ENCODE peak calls at places on chromosomes 2 and 18, in ten cellular contexts. E is nephron progenitor cell, X is A549, T is coronary artery, O is esophagus squamous epithelium, Q is brain microvascular endothelial cell, F is progenitor cell of endocrine pancreas, H is testis, G is left ventricle myocardium inferior, V is HFFc6. J is an unnamed sample.

GRCh38 chr2:174824098-174824497 is 59.8 kb upstream of the CHRNA1 start:
- DNase-seq in O (no peak), F (no peak), V (no peak), Q (no peak), X (no peak), E (no peak), G (no peak), H (no peak), T (no peak), J (no peak)

GRCh38 chr18:73688851-73689659 is 458.6 kb downstream of the FBXO15 start:
- DNase-seq in E (peak), X (no peak), O (no peak), H (no peak), V (peak), G (no peak), Q (peak), F (no peak), T (no peak), J (peak)

GRCh38 chr2:32680937-32681336 is 53.1 kb downstream of the TTC27 start:
- DNase-seq in E (no peak), X (no peak), T (no peak), O (no peak), H (no peak), F (no peak), G (no peak), Q (no peak), V (no peak), J (no peak)

GRCh38 chr2:42100696-42101585 is 53.1 kb downstream of the PKDCC start:
- DNase-seq in G (peak), E (peak), F (no peak), O (no peak), T (peak), X (no peak), Q (peak), H (peak), V (peak), J (peak)

GRCh38 chr2:64649626-64650025 is 4.1 kb downstream of the SERTAD2 start:
- DNase-seq in V (no peak), E (peak), O (no peak), H (peak), F (no peak), X (no peak), T (no peak), G (no peak), Q (no peak), J (no peak)

GRCh38 chr2:41759880-41760279 is 287.9 kb upstream of the PKDCC start:
- DNase-seq in V (no peak), X (no peak), Q (no peak), O (no peak), T (no peak), G (no peak), E (no peak), H (no peak), F (no peak), J (no peak)

GRCh38 chr2:96536445-96537065 is at the start of gene ARID5A:
- DNase-seq in G (peak), V (peak), E (peak), F (peak), Q (peak), O (peak), H (peak), T (peak), X (peak), J (peak)

GRCh38 chr2:101900375-101900774 is 91.4 kb upstream of the IL1R2 start:
- DNase-seq in X (no peak), Q (no peak), H (no peak), G (no peak), O (no peak), T (no peak), E (no peak), F (no peak), V (no peak), J (no peak)

GRCh38 chr2:148653437-148653836 is 8.9 kb downstream of the EPC2 start:
- DNase-seq in H (no peak), O (no peak), T (no peak), Q (no peak), V (no peak), X (no peak), G (no peak), F (no peak), E (no peak), J (no peak)

GRCh38 chr2:47274054-47274779 is 119.1 kb upstream of the STPG4 start:
- DNase-seq in V (peak), X (peak), O (no peak), G (no peak), E (no peak), F (no peak), Q (peak), H (no peak), T (no peak), J (peak)

GRCh38 chr2:25388491-25388890 is 46.8 kb upstream of the DNMT3A start:
- DNase-seq in X (no peak), T (no peak), V (no peak), Q (no peak), G (no peak), O (no peak), E (no peak), F (no peak), H (no peak), J (no peak)

GRCh38 chr2:197628043-197628500 is 47.3 kb downstream of the RFTN2 start:
- DNase-seq in E (peak), F (no peak), G (no peak), V (no peak), O (no peak), H (no peak), Q (peak), X (no peak), T (peak), J (no peak)

GRCh38 chr18:58502628-58503027 is 126.3 kb downstream of the ALPK2 start:
- DNase-seq in V (no peak), F (no peak), E (no peak), G (no peak), O (no peak), Q (no peak), X (no peak), H (no peak), T (no peak), J (no peak)

GRCh38 chr2:3738454-3738853 is 35.1 kb downstream of the DCDC2C start:
- DNase-seq in H (no peak), T (no peak), V (no peak), F (no peak), E (peak), Q (peak), G (no peak), X (peak), O (no peak), J (no peak)

GRCh38 chr2:51880153-51880552 is 848.2 kb upstream of the NRXN1 start:
- DNase-seq in O (no peak), H (no peak), V (no peak), E (no peak), Q (no peak), T (no peak), F (no peak), G (no peak), X (no peak), J (no peak)

GRCh38 chr2:241228860-241229516 is 40.5 kb downstream of the ANO7 start:
- DNase-seq in X (no peak), H (peak), O (no peak), V (no peak), T (no peak), F (no peak), G (no peak), E (no peak), Q (no peak), J (no peak)

GRCh38 chr2:2647156-2647555 is 316.1 kb upstream of the MYT1L start:
- DNase-seq in T (no peak), F (no peak), H (no peak), Q (no peak), V (no peak), G (no peak), X (no peak), E (no peak), O (no peak), J (no peak)

GRCh38 chr2:86787701-86788100 is 3.0 kb downstream of the CD8A start:
- DNase-seq in X (peak), T (no peak), E (no peak), Q (no peak), F (no peak), V (no peak), G (no peak), O (no peak), H (peak), J (no peak)

GRCh38 chr2:204051476-204051875 is 114.9 kb downstream of the ICOS start:
- DNase-seq in V (no peak), E (no peak), H (no peak), Q (no peak), T (no peak), O (no peak), G (no peak), F (no peak), X (peak), J (no peak)

GRCh38 chr2:120225549-120226065 is 2.4 kb upstream of the TMEM185B start:
- DNase-seq in H (no peak), E (no peak), Q (no peak), O (no peak), G (no peak), X (no peak), V (no peak), T (no peak), F (no peak), J (no peak)

GRCh38 chr2:9545502-9545901 is 10.1 kb downstream of the ADAM17 start:
- DNase-seq in O (no peak), G (no peak), V (no peak), X (no peak), E (no peak), H (no peak), T (no peak), F (no peak), Q (no peak), J (no peak)

GRCh38 chr18:78975699-78976098 is 3.9 kb upstream of the SALL3 start:
- DNase-seq in T (no peak), V (no peak), X (no peak), Q (no peak), F (no peak), O (no peak), E (no peak), H (no peak), G (no peak), J (no peak)

GRCh38 chr2:80489718-80490117 is 185.2 kb upstream of the LRRTM1 start:
- DNase-seq in H (no peak), G (no peak), X (peak), Q (peak), E (no peak), T (no peak), F (no peak), V (peak), O (no peak), J (no peak)

GRCh38 chr2:170359466-170359865 is 181.5 kb downstream of the MYO3B start:
- DNase-seq in T (no peak), V (no peak), X (no peak), F (no peak), G (no peak), O (no peak), E (no peak), Q (no peak), H (no peak), J (no peak)

GRCh38 chr2:238968616-238969394 is 120.9 kb downstream of the TWIST2 start:
- DNase-seq in X (no peak), E (peak), F (no peak), O (no peak), T (no peak), G (no peak), H (no peak), V (no peak), Q (no peak), J (no peak)

GRCh38 chr2:233832869-233833812 is 21.2 kb downstream of the HJURP start:
- DNase-seq in O (no peak), T (peak), E (peak), V (peak), X (peak), G (no peak), Q (peak), F (no peak), H (peak), J (peak)

GRCh38 chr2:148534416-148535205 is 109.9 kb upstream of the EPC2 start:
- DNase-seq in Q (no peak), V (no peak), O (no peak), F (no peak), H (peak), E (no peak), X (no peak), T (no peak), G (peak), J (no peak)

GRCh38 chr2:183070942-183071844 is 7.4 kb upstream of the DUSP19 start:
- DNase-seq in G (peak), F (peak), E (peak), O (no peak), T (no peak), Q (peak), X (peak), V (peak), H (peak), J (no peak)

GRCh38 chr2:175414872-175415487 is 233.5 kb upstream of the ATP5MC3 start:
- DNase-seq in H (peak), E (peak), O (no peak), F (peak), T (no peak), Q (peak), X (peak), V (peak), G (peak), J (peak)

GRCh38 chr2:28624798-28625701 is 126.6 kb upstream of the PPP1CB start:
- DNase-seq in Q (no peak), F (no peak), E (no peak), T (peak), G (peak), H (peak), V (peak), O (no peak), X (no peak), J (no peak)

GRCh38 chr18:80210312-80211083 is 36.8 kb downstream of the PARD6G start:
- DNase-seq in O (no peak), X (no peak), F (no peak), H (no peak), G (no peak), E (no peak), Q (no peak), T (no peak), V (no peak), J (no peak)

GRCh38 chr2:56589194-56589593 is 405.4 kb downstream of the CCDC85A start:
- DNase-seq in O (no peak), X (no peak), V (no peak), E (no peak), T (no peak), F (no peak), Q (no peak), G (no peak), H (no peak), J (no peak)

GRCh38 chr2:143704432-143705106 is 575.4 kb downstream of the ARHGAP15 start:
- DNase-seq in X (no peak), E (no peak), G (no peak), H (no peak), F (no peak), T (no peak), V (no peak), Q (no peak), O (no peak), J (no peak)

GRCh38 chr2:173659522-173659921 is 304.9 kb downstream of the CDCA7 start:
- DNase-seq in G (no peak), X (no peak), V (no peak), T (no peak), H (no peak), Q (no peak), E (no peak), F (no peak), O (no peak), J (no peak)

GRCh38 chr2:227862227-227862740 is 9.1 kb upstream of the DAW1 start:
- DNase-seq in G (no peak), V (peak), X (peak), Q (peak), O (no peak), T (no peak), H (peak), E (peak), F (no peak), J (no peak)

GRCh38 chr2:218671077-218671653 is 637 bp downstream of the RNF25 start:
- DNase-seq in Q (no peak), H (no peak), T (no peak), X (peak), E (no peak), V (peak), O (no peak), G (no peak), F (no peak), J (no peak)

GRCh38 chr2:71070294-71071025 is 2.0 kb downstream of the NAGK start:
- DNase-seq in X (peak), F (no peak), T (no peak), G (no peak), V (peak), H (no peak), O (no peak), Q (peak), E (no peak), J (no peak)

DNA sequence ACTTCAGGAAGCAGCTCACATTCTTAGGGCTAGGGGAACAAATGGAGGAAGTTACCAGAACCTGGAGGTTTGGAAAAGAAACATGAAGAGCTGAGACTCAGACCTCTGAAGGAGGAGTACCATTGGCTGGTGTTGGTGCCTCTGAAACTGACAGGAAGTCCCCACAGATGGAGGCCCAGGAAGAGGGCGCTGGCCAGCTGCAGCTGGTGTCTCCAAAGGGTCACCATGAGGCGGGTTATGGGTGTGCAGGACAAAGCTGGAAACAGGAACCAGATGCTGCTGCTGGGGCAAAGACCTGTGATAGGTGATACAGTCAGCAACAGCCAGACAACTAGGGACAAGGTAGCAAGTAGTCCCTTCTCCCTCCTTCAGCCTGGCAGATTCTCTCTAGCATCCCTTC is 136.5 kb upstream of the SERPINE2 start:
- DNase-seq in O (no peak), E (no peak), H (no peak), F (no peak), G (no peak), T (no peak), X (no peak), Q (no peak), V (no peak), J (no peak)
- TF ChIP-seq CTCF in O (no peak), E (no peak), H (no peak), F (no peak), G (no peak), T (no peak), X (no peak), Q (no peak), V (no peak), J (no peak)

GRCh38 chr18:47247036-47247832 is 4.2 kb downstream of the SKOR2 start:
- DNase-seq in O (no peak), T (no peak), V (no peak), E (peak), G (no peak), X (no peak), H (no peak), F (no peak), Q (no peak), J (no peak)
- TF ChIP-seq CTCF in O (no peak), T (no peak), V (peak), E (no peak), G (peak), X (no peak), H (peak), F (peak), Q (peak), J (peak)

DNA sequence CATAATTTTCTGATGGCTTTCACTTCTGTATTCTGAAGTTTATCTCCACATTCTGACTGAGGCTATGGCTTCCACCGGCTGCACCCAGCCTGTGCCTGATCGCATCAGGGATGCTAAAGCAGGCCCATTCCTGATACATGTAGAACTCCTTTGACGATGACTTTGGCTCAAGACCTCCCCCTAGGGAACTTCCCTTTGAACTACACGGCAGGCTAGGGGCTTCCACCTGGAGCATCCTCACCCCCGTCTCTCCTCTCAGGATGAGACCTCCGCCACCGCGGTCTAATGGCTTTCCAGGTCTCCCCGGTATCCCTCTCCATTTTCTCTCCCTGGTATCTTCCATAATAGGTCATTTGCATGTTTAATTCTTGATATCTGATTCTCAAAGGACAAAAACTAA is 214.9 kb upstream of the CHST9 start:
- DNase-seq in E (peak), T (no peak), Q (no peak), H (no peak), V (no peak), X (no peak), G (no peak), F (no peak), O (no peak), J (no peak)
- TF ChIP-seq CTCF in E (peak), T (no peak), Q (peak), H (no peak), V (no peak), X (no peak), G (no peak), F (no peak), O (no peak), J (no peak)

GRCh38 chr2:155368934-155369333 is 670.4 kb downstream of the KCNJ3 start:
- DNase-seq in O (no peak), X (peak), T (no peak), G (no peak), V (peak), E (no peak), H (no peak), F (no peak), Q (no peak), J (no peak)

GRCh38 chr2:155377931-155378444 is 679.5 kb downstream of the KCNJ3 start:
- DNase-seq in T (no peak), G (no peak), F (no peak), Q (peak), V (no peak), O (no peak), H (no peak), E (no peak), X (no peak), J (no peak)

GRCh38 chr2:155377178-155377780 is 678.8 kb downstream of the KCNJ3 start:
- DNase-seq in H (no peak), X (peak), T (no peak), E (no peak), G (no peak), Q (no peak), V (peak), F (no peak), O (no peak), J (no peak)

DNA sequence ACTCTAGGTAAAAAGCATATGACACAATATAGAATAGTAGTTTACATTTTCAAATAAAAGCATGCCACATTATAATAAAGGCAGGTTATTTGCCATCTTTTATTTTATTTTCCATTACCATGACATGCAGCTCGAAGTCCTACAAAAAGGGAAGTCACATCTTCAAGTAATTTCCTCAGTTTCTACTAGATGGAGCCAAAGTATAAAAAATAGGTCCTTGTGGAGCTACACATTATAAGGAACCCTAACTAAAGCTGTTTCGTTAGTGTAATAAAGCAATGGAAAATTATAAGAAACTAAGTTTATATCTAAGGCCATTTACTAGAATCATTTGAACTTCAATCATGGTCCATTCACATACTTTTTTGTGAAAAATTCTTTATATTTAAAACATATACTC is 674.5 kb downstream of the KCNJ3 start:
- DNase-seq in V (no peak), H (no peak), Q (no peak), G (no peak), F (no peak), O (no peak), E (no peak), X (peak), T (no peak), J (no peak)
- TF ChIP-seq CTCF in V (peak), H (no peak), Q (no peak), G (no peak), F (peak), O (no peak), E (peak), X (peak), T (no peak), J (no peak)

GRCh38 chr2:100408104-100408503 is 9.4 kb downstream of the CHST10 start:
- DNase-seq in Q (no peak), O (no peak), G (peak), F (no peak), E (no peak), T (no peak), H (no peak), X (no peak), V (no peak), J (no peak)
- TF ChIP-seq CTCF in Q (no peak), O (no peak), G (no peak), F (no peak), E (no peak), T (no peak), H (no peak), X (no peak), V (no peak), J (no peak)

GRCh38 chr18:7366597-7366996 is 135.7 kb downstream of the LRRC30 start:
- DNase-seq in V (no peak), E (no peak), Q (no peak), O (no peak), F (no peak), G (no peak), X (no peak), H (no peak), T (no peak), J (no peak)

GRCh38 chr18:7370812-7371211 is 139.9 kb downstream of the LRRC30 start:
- DNase-seq in G (peak), O (peak), X (no peak), F (no peak), Q (no peak), E (no peak), V (no peak), T (no peak), H (peak), J (no peak)

GRCh38 chr18:7369006-7369405 is 138.1 kb downstream of the LRRC30 start:
- DNase-seq in F (no peak), G (no peak), H (no peak), T (no peak), X (no peak), O (no peak), V (no peak), Q (no peak), E (no peak), J (no peak)

GRCh38 chr18:7370375-7370774 is 139.5 kb downstream of the LRRC30 start:
- DNase-seq in V (no peak), O (no peak), Q (no peak), X (no peak), T (no peak), F (no peak), H (peak), E (no peak), G (peak), J (no peak)

GRCh38 chr18:7367336-7367735 is 136.4 kb downstream of the LRRC30 start:
- DNase-seq in E (no peak), G (no peak), V (no peak), O (no peak), T (no peak), X (peak), Q (no peak), H (no peak), F (no peak), J (no peak)
- TF ChIP-seq CTCF in E (no peak), G (peak), V (no peak), O (no peak), T (no peak), X (no peak), Q (no peak), H (no peak), F (no peak), J (no peak)

GRCh38 chr2:20452551-20452950 is 5.7 kb downstream of the RHOB start:
- DNase-seq in X (peak), H (peak), F (no peak), E (no peak), V (no peak), T (peak), O (no peak), G (no peak), Q (peak), J (no peak)
- TF ChIP-seq CTCF in X (no peak), H (no peak), F (no peak), E (no peak), V (peak), T (no peak), O (no peak), G (peak), Q (peak), J (peak)

J was measured in AG04450.